ENCODE peak calls at places on chromosomes 13 and 19, in eight cellular contexts. One of them, this sample, is unnamed.

GRCh38 chr19:33794578-33795369 is 1.9 kb upstream of the KCTD15 start:
- DNase-seq in AG04449: no peak
- DNase-seq in MCF 10A: no peak
- DNase-seq in fibroblast of mammary gland: peak
- DNase-seq in epithelial cell of proximal tubule: no peak
- DNase-seq in lower leg skin: no peak
- DNase-seq in BE2C: no peak
- DNase-seq in dorsolateral prefrontal cortex: no peak
- DNase-seq in this sample: no peak

GRCh38 chr13:50353651-50354415 is 338.6 kb downstream of the KCNRG start:
- DNase-seq in AG04449: no peak
- DNase-seq in MCF 10A: no peak
- DNase-seq in fibroblast of mammary gland: peak
- DNase-seq in epithelial cell of proximal tubule: no peak
- DNase-seq in lower leg skin: no peak
- DNase-seq in BE2C: no peak
- DNase-seq in dorsolateral prefrontal cortex: no peak
- DNase-seq in this sample: no peak

GRCh38 chr13:48636550-48636949 is 17.2 kb upstream of the CYSLTR2 start:
- DNase-seq in AG04449: peak
- DNase-seq in MCF 10A: no peak
- DNase-seq in fibroblast of mammary gland: peak
- DNase-seq in epithelial cell of proximal tubule: no peak
- DNase-seq in lower leg skin: no peak
- DNase-seq in BE2C: no peak
- DNase-seq in dorsolateral prefrontal cortex: no peak
- DNase-seq in this sample: no peak

GRCh38 chr13:80341771-80342271 is 895 bp upstream of the SPRY2 start:
- DNase-seq in AG04449: no peak
- DNase-seq in MCF 10A: peak
- DNase-seq in fibroblast of mammary gland: peak
- DNase-seq in epithelial cell of proximal tubule: no peak
- DNase-seq in lower leg skin: no peak
- DNase-seq in BE2C: peak
- DNase-seq in dorsolateral prefrontal cortex: peak
- DNase-seq in this sample: no peak

GRCh38 chr13:28558567-28558966 is 63.6 kb upstream of the FLT1 start:
- DNase-seq in AG04449: no peak
- DNase-seq in MCF 10A: no peak
- DNase-seq in fibroblast of mammary gland: peak
- DNase-seq in epithelial cell of proximal tubule: peak
- DNase-seq in lower leg skin: no peak
- DNase-seq in BE2C: no peak
- DNase-seq in dorsolateral prefrontal cortex: no peak
- DNase-seq in this sample: no peak

GRCh38 chr19:29524201-29524911 is 1.4 kb upstream of the VSTM2B start:
- DNase-seq in AG04449: no peak
- DNase-seq in MCF 10A: no peak
- DNase-seq in fibroblast of mammary gland: no peak
- DNase-seq in epithelial cell of proximal tubule: no peak
- DNase-seq in lower leg skin: no peak
- DNase-seq in BE2C: no peak
- DNase-seq in dorsolateral prefrontal cortex: peak
- DNase-seq in this sample: no peak

GRCh38 chr13:44383945-44384344 is 10.3 kb downstream of the SERP2 start:
- DNase-seq in AG04449: no peak
- DNase-seq in MCF 10A: no peak
- DNase-seq in fibroblast of mammary gland: no peak
- DNase-seq in epithelial cell of proximal tubule: no peak
- DNase-seq in lower leg skin: no peak
- DNase-seq in BE2C: no peak
- DNase-seq in dorsolateral prefrontal cortex: no peak
- DNase-seq in this sample: no peak

GRCh38 chr19:290539-291521 is at the start of gene PLPP2:
- DNase-seq in AG04449: no peak
- DNase-seq in MCF 10A: peak
- DNase-seq in fibroblast of mammary gland: no peak
- DNase-seq in epithelial cell of proximal tubule: no peak
- DNase-seq in lower leg skin: no peak
- DNase-seq in BE2C: no peak
- DNase-seq in dorsolateral prefrontal cortex: peak
- DNase-seq in this sample: no peak

GRCh38 chr19:1445185-1445931 is 4.6 kb upstream of the APC2 start:
- DNase-seq in AG04449: no peak
- DNase-seq in MCF 10A: peak
- DNase-seq in fibroblast of mammary gland: peak
- DNase-seq in epithelial cell of proximal tubule: no peak
- DNase-seq in lower leg skin: no peak
- DNase-seq in BE2C: peak
- DNase-seq in dorsolateral prefrontal cortex: peak
- DNase-seq in this sample: no peak

GRCh38 chr19:40762754-40763153 is 11.8 kb downstream of the SNRPA start:
- DNase-seq in AG04449: no peak
- DNase-seq in MCF 10A: no peak
- DNase-seq in fibroblast of mammary gland: no peak
- DNase-seq in epithelial cell of proximal tubule: no peak
- DNase-seq in lower leg skin: no peak
- DNase-seq in BE2C: no peak
- DNase-seq in dorsolateral prefrontal cortex: no peak
- DNase-seq in this sample: no peak

GRCh38 chr13:50292082-50292481 is 276.8 kb downstream of the KCNRG start:
- DNase-seq in AG04449: no peak
- DNase-seq in MCF 10A: no peak
- DNase-seq in fibroblast of mammary gland: no peak
- DNase-seq in epithelial cell of proximal tubule: no peak
- DNase-seq in lower leg skin: no peak
- DNase-seq in BE2C: no peak
- DNase-seq in dorsolateral prefrontal cortex: no peak
- DNase-seq in this sample: no peak

GRCh38 chr13:96984061-96984508 is 10.2 kb downstream of the OXGR1 start:
- DNase-seq in AG04449: no peak
- DNase-seq in MCF 10A: no peak
- DNase-seq in fibroblast of mammary gland: peak
- DNase-seq in epithelial cell of proximal tubule: no peak
- DNase-seq in lower leg skin: peak
- DNase-seq in BE2C: peak
- DNase-seq in dorsolateral prefrontal cortex: no peak
- DNase-seq in this sample: no peak

GRCh38 chr19:30648321-30648720 is 276.1 kb downstream of the ZNF536 start:
- DNase-seq in AG04449: no peak
- DNase-seq in MCF 10A: no peak
- DNase-seq in fibroblast of mammary gland: no peak
- DNase-seq in epithelial cell of proximal tubule: no peak
- DNase-seq in lower leg skin: no peak
- DNase-seq in BE2C: no peak
- DNase-seq in dorsolateral prefrontal cortex: peak
- DNase-seq in this sample: no peak
- TF ChIP-seq CTCF in AG04449: no peak
- TF ChIP-seq CTCF in MCF 10A: no peak
- TF ChIP-seq CTCF in fibroblast of mammary gland: no peak
- TF ChIP-seq CTCF in epithelial cell of proximal tubule: no peak
- TF ChIP-seq CTCF in lower leg skin: no peak
- TF ChIP-seq CTCF in BE2C: peak
- TF ChIP-seq CTCF in dorsolateral prefrontal cortex: no peak
- TF ChIP-seq CTCF in this sample: no peak

DNA sequence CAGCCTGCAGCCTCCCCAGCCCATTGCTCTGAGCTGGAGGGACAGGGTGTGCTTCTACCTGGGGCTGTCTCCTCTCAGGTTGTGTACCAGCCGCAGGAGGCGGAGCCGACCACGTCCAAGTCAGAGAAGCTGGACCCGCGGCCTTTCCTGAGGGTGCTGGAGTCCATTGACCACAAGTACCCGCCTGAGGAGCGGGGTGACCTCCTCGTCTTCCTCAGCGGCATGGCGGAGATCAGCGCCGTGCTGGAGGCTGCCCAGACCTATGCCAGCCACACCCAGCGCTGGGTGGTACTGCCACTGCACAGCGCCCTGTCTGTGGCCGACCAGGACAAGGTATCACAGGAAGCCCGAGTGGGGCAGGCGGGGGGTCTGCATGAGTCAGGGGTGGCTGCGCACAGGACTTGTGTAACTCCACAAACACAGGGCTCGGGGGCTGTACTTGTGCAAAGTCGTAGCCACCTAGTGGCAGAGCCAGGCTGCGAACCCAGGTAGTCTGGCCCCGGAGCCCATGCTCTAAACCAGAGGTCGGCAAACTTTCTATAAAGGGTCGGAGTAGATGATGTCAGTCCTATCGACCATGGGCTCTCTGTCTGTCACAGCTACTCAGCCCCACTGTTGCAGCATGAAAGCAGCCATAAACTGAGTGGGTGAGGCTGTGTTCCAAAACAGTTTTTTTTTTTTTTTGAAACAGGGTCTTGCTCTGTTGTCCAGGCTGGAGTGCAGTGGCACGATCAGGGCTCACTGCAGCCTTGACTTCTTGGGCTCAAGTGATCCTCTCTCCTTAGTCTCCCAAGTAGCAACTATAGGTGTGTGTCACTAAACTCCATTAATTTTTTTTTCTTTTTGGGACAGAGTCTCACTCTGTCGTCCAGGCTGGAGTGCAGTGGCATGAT is 8.9 kb downstream of the DHX34 start:
- DNase-seq in AG04449: no peak
- DNase-seq in MCF 10A: no peak
- DNase-seq in fibroblast of mammary gland: peak
- DNase-seq in epithelial cell of proximal tubule: no peak
- DNase-seq in lower leg skin: no peak
- DNase-seq in BE2C: no peak
- DNase-seq in dorsolateral prefrontal cortex: no peak
- DNase-seq in this sample: no peak
- TF ChIP-seq CTCF in AG04449: no peak
- TF ChIP-seq CTCF in MCF 10A: no peak
- TF ChIP-seq CTCF in fibroblast of mammary gland: peak
- TF ChIP-seq CTCF in epithelial cell of proximal tubule: peak
- TF ChIP-seq CTCF in lower leg skin: no peak
- TF ChIP-seq CTCF in BE2C: peak
- TF ChIP-seq CTCF in dorsolateral prefrontal cortex: no peak
- TF ChIP-seq CTCF in this sample: no peak

GRCh38 chr19:2783781-2784145 is 690 bp upstream of the SGTA start:
- DNase-seq in AG04449: no peak
- DNase-seq in MCF 10A: no peak
- DNase-seq in fibroblast of mammary gland: no peak
- DNase-seq in epithelial cell of proximal tubule: no peak
- DNase-seq in lower leg skin: no peak
- DNase-seq in BE2C: no peak
- DNase-seq in dorsolateral prefrontal cortex: no peak
- DNase-seq in this sample: no peak

GRCh38 chr19:2780284-2780683 is 2.8 kb downstream of the SGTA start:
- DNase-seq in AG04449: no peak
- DNase-seq in MCF 10A: no peak
- DNase-seq in fibroblast of mammary gland: no peak
- DNase-seq in epithelial cell of proximal tubule: no peak
- DNase-seq in lower leg skin: no peak
- DNase-seq in BE2C: no peak
- DNase-seq in dorsolateral prefrontal cortex: no peak
- DNase-seq in this sample: no peak

GRCh38 chr19:2782357-2782935 is 627 bp downstream of the SGTA start:
- DNase-seq in AG04449: no peak
- DNase-seq in MCF 10A: peak
- DNase-seq in fibroblast of mammary gland: no peak
- DNase-seq in epithelial cell of proximal tubule: no peak
- DNase-seq in lower leg skin: no peak
- DNase-seq in BE2C: no peak
- DNase-seq in dorsolateral prefrontal cortex: no peak
- DNase-seq in this sample: no peak

GRCh38 chr19:2785244-2786000 is at the start of gene THOP1:
- DNase-seq in AG04449: peak
- DNase-seq in MCF 10A: peak
- DNase-seq in fibroblast of mammary gland: peak
- DNase-seq in epithelial cell of proximal tubule: peak
- DNase-seq in lower leg skin: peak
- DNase-seq in BE2C: peak
- DNase-seq in dorsolateral prefrontal cortex: peak
- DNase-seq in this sample: peak

DNA sequence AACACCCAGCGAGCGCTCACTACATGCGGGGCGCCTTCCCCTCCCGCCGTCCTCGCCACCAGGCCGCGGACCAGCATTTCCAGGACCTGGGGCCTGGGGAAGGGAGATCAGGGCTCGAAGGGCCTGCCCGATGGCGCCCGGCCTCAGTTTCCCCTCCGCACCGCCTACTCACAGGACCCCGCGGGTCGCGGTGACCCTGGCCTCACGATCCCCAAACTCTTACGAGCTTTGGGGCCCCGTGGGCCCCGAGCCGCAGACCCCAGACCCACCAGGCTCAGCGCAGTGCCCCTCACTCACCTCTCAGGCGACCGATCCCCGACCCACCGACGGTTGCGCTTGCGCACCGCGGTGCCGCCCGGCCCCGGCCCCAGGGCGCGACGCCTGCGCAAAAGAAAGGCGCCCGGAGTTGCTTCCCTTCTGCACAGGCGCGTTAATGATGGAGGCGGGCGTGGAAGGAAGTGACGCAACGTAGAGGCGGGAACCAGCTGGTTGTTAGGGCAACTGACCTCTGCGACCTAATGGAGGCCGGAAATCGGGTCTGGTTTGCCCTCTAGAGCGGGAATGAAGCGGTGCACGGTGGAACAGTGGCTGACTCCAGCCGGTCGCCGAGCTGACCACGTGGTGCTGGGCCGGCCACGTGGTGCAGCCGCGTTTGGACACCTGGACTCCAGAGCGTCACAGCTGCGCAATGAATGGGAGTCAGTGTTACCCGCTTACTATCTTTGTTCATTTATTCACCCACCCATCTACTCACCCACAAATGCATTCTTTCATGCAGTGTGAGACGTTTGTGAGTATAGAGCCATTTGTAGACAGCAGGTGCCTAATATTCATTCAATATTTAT is at the start of gene SGTA:
- DNase-seq in AG04449: peak
- DNase-seq in MCF 10A: peak
- DNase-seq in fibroblast of mammary gland: peak
- DNase-seq in epithelial cell of proximal tubule: peak
- DNase-seq in lower leg skin: peak
- DNase-seq in BE2C: peak
- DNase-seq in dorsolateral prefrontal cortex: peak
- DNase-seq in this sample: peak
- TF ChIP-seq CTCF in AG04449: peak
- TF ChIP-seq CTCF in MCF 10A: peak
- TF ChIP-seq CTCF in fibroblast of mammary gland: peak
- TF ChIP-seq CTCF in epithelial cell of proximal tubule: peak
- TF ChIP-seq CTCF in lower leg skin: no peak
- TF ChIP-seq CTCF in BE2C: peak
- TF ChIP-seq CTCF in dorsolateral prefrontal cortex: peak
- TF ChIP-seq CTCF in this sample: peak

DNA sequence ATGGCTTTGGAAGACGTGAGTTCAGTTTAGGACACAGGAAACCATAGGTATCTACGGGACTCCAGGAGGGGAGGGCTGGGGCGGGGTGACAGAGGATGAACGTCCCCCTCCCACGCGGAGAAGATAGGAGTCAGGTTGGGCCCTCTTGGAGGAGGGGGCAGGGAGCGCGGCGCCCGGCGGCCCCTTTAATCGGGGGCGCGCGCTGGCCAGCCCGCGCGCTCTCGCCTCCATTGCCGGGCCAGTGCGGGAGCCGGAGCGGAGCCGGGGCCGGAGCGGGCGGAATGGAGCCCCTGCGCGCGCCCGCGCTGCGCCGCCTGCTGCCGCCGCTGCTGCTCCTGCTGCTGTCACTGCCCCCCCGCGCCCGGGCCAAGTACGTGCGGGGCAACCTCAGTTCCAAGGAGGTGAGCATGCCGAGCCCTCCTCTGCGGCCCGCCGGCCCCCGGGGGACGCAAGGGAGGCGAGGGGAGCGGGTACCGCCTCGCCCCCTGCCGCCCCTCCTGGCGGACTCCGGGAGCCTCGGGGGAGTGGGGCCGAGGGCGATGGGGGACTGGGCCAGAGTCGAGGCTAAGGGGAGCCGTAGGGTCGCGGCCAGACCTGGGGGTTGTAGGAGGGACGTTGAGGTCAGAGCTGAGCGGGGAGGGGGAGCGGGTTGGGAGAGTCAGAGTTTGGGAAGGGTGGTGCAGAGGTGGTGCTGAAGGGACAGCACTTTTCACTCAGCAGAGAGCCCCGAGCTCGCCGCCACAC is at the start of gene TMEM145:
- DNase-seq in AG04449: no peak
- DNase-seq in MCF 10A: peak
- DNase-seq in fibroblast of mammary gland: peak
- DNase-seq in epithelial cell of proximal tubule: no peak
- DNase-seq in lower leg skin: no peak
- DNase-seq in BE2C: peak
- DNase-seq in dorsolateral prefrontal cortex: peak
- DNase-seq in this sample: no peak
- TF ChIP-seq CTCF in AG04449: no peak
- TF ChIP-seq CTCF in MCF 10A: peak
- TF ChIP-seq CTCF in fibroblast of mammary gland: no peak
- TF ChIP-seq CTCF in epithelial cell of proximal tubule: peak
- TF ChIP-seq CTCF in lower leg skin: no peak
- TF ChIP-seq CTCF in BE2C: no peak
- TF ChIP-seq CTCF in dorsolateral prefrontal cortex: no peak
- TF ChIP-seq CTCF in this sample: no peak